ENCODE peak calls at places on chromosomes 4 and X, in nine cellular contexts. A is small intestine; K is lower lobe of right lung; O is effector memory CD4-positive, alpha-beta T cell; R is GM23338; G is colonic mucosa; S is CD4-positive, CD25-positive, alpha-beta regulatory T cell; J is SJSA1; X is CD8-positive, alpha-beta memory T cell. V is an unnamed sample. For H3K4me1 and H3K27me3, the result is how much of the 10 kb centered on the place peaks cover.

GRCh38 chrX:150508461-150509367 is 59.7 kb upstream of the MTM1 start:
- DNase-seq in A (no peak), K (peak), O (no peak), R (peak), G (peak), S (no peak), J (no peak), X (no peak), V (no peak)

GRCh38 chrX:100695302-100695701 is 36.6 kb downstream of the SYTL4 start:
- DNase-seq in A (no peak), K (no peak), O (no peak), R (no peak), G (no peak), S (no peak), J (no peak), X (no peak), V (no peak)

GRCh38 chr4:22246816-22247215 is 269.1 kb downstream of the ADGRA3 start:
- DNase-seq in A (no peak), K (no peak), O (no peak), R (no peak), G (no peak), S (no peak), J (no peak), X (no peak), V (no peak)

GRCh38 chr4:137226900-137227299 is 305.4 kb downstream of the PCDH18 start:
- DNase-seq in A (no peak), K (no peak), O (no peak), R (peak), G (no peak), S (no peak), J (no peak), X (no peak), V (no peak)

GRCh38 chr4:127783026-127783769 is 1.1 kb downstream of the HSPA4L start:
- DNase-seq in A (peak), K (peak), O (no peak), R (peak), G (peak), S (peak), J (peak), X (no peak), V (no peak)

GRCh38 chr4:8782135-8782534 is 89.5 kb downstream of the HMX1 start:
- DNase-seq in A (no peak), K (no peak), O (no peak), R (no peak), G (no peak), S (no peak), J (no peak), X (no peak), V (no peak)

GRCh38 chrX:131217878-131218486 is 71.1 kb downstream of the IGSF1 start:
- DNase-seq in A (peak), K (no peak), O (no peak), R (no peak), G (no peak), S (no peak), J (no peak), X (no peak), V (no peak)

GRCh38 chrX:91434351-91435168 is at the start of gene PABPC5:
- DNase-seq in A (peak), K (peak), O (no peak), R (peak), G (peak), S (no peak), J (peak), X (no peak), V (no peak)

GRCh38 chr4:138269175-138269574 is 27.0 kb upstream of the SLC7A11 start:
- DNase-seq in A (no peak), K (no peak), O (no peak), R (no peak), G (no peak), S (no peak), J (peak), X (no peak), V (no peak)

GRCh38 chrX:9644335-9644734 is 121.3 kb downstream of the GPR143 start:
- DNase-seq in A (no peak), K (no peak), O (peak), R (no peak), G (no peak), S (peak), J (no peak), X (peak), V (no peak)

GRCh38 chrX:110086162-110086915 is 83.4 kb downstream of the TMEM164 start:
- DNase-seq in A (no peak), K (no peak), O (no peak), R (no peak), G (no peak), S (no peak), J (peak), X (no peak), V (no peak)

GRCh38 chr4:179415016-179415841 is 1973.0 kb upstream of the AGA start:
- DNase-seq in A (no peak), K (no peak), O (no peak), R (no peak), G (no peak), S (no peak), J (no peak), X (no peak), V (no peak)

GRCh38 chr4:166972071-166972470 is 262.2 kb downstream of the SPOCK3 start:
- DNase-seq in A (no peak), K (no peak), O (no peak), R (no peak), G (no peak), S (no peak), J (no peak), X (no peak), V (no peak)

GRCh38 chrX:39262641-39263040 is 461.4 kb downstream of the MID1IP1 start:
- DNase-seq in A (no peak), K (no peak), O (no peak), R (no peak), G (no peak), S (no peak), J (no peak), X (no peak), V (no peak)

GRCh38 chr4:20266215-20267082 is 14.7 kb downstream of the SLIT2 start:
- DNase-seq in A (no peak), K (no peak), O (no peak), R (no peak), G (no peak), S (no peak), J (no peak), X (no peak), V (no peak)

GRCh38 chr4:183241771-183242170 is 78.3 kb downstream of the CLDN22 start:
- DNase-seq in A (no peak), K (no peak), O (no peak), R (peak), G (no peak), S (no peak), J (peak), X (no peak), V (no peak)

GRCh38 chr4:127632420-127633403 is at the start of gene INTU:
- DNase-seq in A (peak), K (peak), O (no peak), R (peak), G (peak), S (peak), J (peak), X (no peak), V (no peak)

GRCh38 chr4:98289375-98289774 is 28.2 kb downstream of the RAP1GDS1 start:
- DNase-seq in A (no peak), K (no peak), O (no peak), R (no peak), G (no peak), S (peak), J (no peak), X (no peak), V (no peak)

GRCh38 chrX:39162322-39162721 is 361.1 kb downstream of the MID1IP1 start:
- DNase-seq in A (peak), K (peak), O (peak), R (peak), G (peak), S (peak), J (no peak), X (peak), V (no peak)

GRCh38 chr4:108148316-108148715 is 20.4 kb downstream of the LEF1 start:
- DNase-seq in A (no peak), K (no peak), O (no peak), R (no peak), G (no peak), S (peak), J (no peak), X (no peak), V (no peak)

GRCh38 chrX:47574609-47575325 is 7.5 kb upstream of the TIMP1 start:
- DNase-seq in A (no peak), K (no peak), O (no peak), R (peak), G (no peak), S (no peak), J (no peak), X (no peak), V (no peak)

GRCh38 chr4:10173039-10173753 is 56.6 kb upstream of the WDR1 start:
- DNase-seq in A (peak), K (no peak), O (no peak), R (no peak), G (no peak), S (no peak), J (no peak), X (no peak), V (no peak)

DNA sequence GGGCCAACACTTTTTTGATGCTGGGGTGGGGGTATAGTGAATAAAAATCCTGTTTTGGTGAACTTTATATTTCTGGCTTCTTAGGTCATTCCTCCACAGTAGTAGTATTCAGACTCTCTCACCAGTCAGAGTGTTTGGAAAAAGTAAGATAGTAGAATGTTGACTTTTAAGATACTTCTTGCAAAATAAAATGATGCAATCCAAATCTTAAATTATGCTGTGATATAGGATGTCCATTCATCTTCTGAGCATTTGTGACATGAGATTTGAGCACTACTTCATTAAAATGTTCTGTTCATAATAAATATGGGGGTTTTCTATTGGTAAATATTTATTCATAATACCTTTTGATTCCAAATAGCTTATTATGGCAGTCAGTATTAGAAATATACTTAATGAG is 70.1 kb downstream of the BMP2K start:
- DNase-seq in A (no peak), K (no peak), O (no peak), R (no peak), G (no peak), S (no peak), J (no peak), X (no peak), V (no peak)
- H3K4me3 ChIP-seq in A (no peak), K (no peak), O (no peak), R (no peak), G (no peak), S (no peak), J (no peak), X (no peak), V (no peak)

DNA sequence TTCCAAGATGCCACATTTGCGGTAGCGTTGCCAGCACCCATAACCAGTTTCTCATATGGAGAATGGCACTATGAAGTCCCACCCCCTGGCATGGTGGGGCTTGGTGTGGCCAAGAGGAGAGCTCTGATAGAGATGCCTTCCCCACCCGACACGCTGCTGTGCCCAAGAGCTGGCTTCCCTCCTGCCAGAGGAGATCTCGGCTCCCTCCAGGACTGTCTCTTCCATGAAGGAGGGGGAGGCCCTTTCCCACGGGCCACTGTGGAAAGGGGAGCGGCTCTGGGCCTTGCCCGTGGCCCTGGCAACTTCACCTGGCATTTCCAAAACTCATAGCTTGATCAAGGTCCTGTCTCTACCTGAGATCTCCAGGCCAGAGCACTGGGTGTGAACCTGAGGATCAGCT is 217.3 kb upstream of the PSAPL1 start:
- DNase-seq in A (no peak), K (peak), O (no peak), R (no peak), G (no peak), S (no peak), J (no peak), X (no peak), V (no peak)
- H3K4me1 ChIP-seq in A (under half), K (under half), O (under half), R (under half), G (under half), S (under half), J (under half), X (under half), V (under half)

GRCh38 chrX:33416273-33416805 is 205.0 kb upstream of the DMD start:
- DNase-seq in A (peak), K (peak), O (no peak), R (no peak), G (no peak), S (no peak), J (no peak), X (no peak), V (no peak)
- H3K27me3 ChIP-seq in A (under half), K (under half), O (under half), R (under half), G (under half), S (under half), J (under half), X (under half), V (under half)

GRCh38 chr4:184983660-184984356 is 34.5 kb upstream of the HELT start:
- DNase-seq in A (peak), K (peak), O (peak), R (peak), G (peak), S (peak), J (no peak), X (peak), V (no peak)

GRCh38 chr4:184988611-184989010 is 29.7 kb upstream of the HELT start:
- DNase-seq in A (no peak), K (no peak), O (no peak), R (no peak), G (no peak), S (no peak), J (no peak), X (no peak), V (no peak)

GRCh38 chr4:184991860-184992259 is 26.4 kb upstream of the HELT start:
- DNase-seq in A (no peak), K (no peak), O (no peak), R (no peak), G (no peak), S (no peak), J (no peak), X (no peak), V (no peak)

GRCh38 chr4:184992422-184992821 is 25.9 kb upstream of the HELT start:
- DNase-seq in A (no peak), K (no peak), O (no peak), R (no peak), G (no peak), S (no peak), J (no peak), X (no peak), V (no peak)

DNA sequence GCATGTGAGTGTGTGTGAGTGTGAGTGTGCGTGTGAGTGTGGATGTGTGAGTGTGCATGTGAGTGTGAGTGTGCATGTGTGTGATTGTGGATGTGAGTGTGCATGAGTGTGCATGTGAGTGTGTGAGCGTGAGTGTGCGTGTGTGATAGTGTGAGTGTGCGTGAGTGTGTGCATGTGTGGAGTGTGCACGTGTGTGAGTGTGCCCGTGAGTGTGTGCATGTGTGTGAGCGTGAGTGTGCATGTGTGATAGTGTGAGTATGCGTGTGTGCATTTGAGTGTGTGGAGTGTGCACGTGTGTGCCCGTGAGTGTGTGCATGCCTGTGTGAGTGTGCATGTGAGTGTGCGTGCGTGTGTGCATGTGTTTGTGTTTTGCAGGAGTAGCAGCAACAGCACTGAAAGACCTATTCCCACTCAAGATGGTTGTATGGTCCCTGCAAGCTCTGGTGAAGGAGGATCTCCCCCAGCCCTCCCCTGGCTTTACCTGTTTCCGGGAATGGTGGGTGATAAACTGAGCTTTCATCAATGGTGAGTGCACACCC is 30.7 kb upstream of the HELT start:
- DNase-seq in A (no peak), K (no peak), O (no peak), R (no peak), G (no peak), S (no peak), J (no peak), X (no peak), V (no peak)
- H3K4me3 ChIP-seq in A (no peak), K (no peak), O (no peak), R (no peak), G (no peak), S (no peak), J (no peak), X (no peak), V (no peak)

DNA sequence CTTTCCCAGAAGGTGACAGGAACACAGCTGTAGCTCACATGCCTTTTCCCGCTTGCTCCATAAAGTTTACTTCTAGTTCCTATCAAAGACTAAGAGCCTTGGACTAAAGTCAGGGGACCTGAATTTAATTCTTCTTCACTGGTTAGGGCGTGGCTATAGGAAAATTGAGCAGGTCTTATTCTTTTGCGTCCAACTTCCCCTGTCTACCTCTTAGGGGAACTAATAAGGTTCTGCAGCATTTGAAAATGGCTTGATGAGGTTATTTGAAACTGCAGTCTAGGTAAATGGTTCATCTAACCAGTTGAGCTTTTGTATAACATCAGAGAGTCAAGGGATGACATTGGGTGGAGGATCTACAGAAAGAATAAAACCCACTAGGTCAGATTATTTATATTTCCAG is 2.6 kb downstream of the ARHGAP10 start:
- DNase-seq in A (no peak), K (no peak), O (no peak), R (no peak), G (no peak), S (no peak), J (no peak), X (no peak), V (no peak)
- H3K4me1 ChIP-seq in A (under half), K (under half), O (under half), R (under half), G (under half), S (under half), J (half or more), X (under half), V (under half)

DNA sequence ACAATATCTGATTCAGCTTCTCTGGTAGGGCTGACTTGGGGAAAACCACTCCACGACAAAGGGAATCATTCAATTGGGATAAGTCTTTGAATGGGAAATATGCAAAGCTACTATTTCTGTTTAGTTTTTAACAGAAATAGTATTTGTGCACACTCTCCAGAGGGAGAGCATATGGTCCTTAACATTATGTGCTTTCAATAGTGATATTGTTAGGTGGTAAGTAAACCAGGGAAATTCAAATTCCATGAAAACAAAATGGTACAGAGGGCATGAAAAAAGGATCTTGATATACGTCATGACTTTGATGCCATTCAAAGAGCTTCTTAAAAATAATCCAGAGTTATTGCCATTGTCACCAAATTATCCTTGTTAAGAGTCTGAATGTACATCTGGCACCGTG is 47.1 kb upstream of the CITED1 start:
- DNase-seq in A (no peak), K (no peak), O (no peak), R (no peak), G (no peak), S (no peak), J (no peak), X (no peak), V (no peak)
- H3K27me3 ChIP-seq in A (under half), K (under half), O (under half), R (under half), G (under half), S (under half), J (under half), X (under half), V (under half)

V was measured in vagina.